ENCODE peak calls at places on chromosomes 3 and 15, in seven cellular contexts. One of them, this sample, is unnamed.

GRCh38 chr3:172090035-172090434 is 50.7 kb downstream of the FNDC3B start:
- DNase-seq in astrocyte: no peak
- DNase-seq in astrocyte of the spinal cord: no peak
- DNase-seq in dorsolateral prefrontal cortex: no peak
- DNase-seq in GM12865: no peak
- DNase-seq in natural killer cell: no peak
- DNase-seq in adrenal gland: no peak
- DNase-seq in this sample: no peak

GRCh38 chr3:14253983-14254382 is 75.4 kb downstream of the LSM3 start:
- DNase-seq in astrocyte: no peak
- DNase-seq in astrocyte of the spinal cord: no peak
- DNase-seq in dorsolateral prefrontal cortex: no peak
- DNase-seq in GM12865: no peak
- DNase-seq in natural killer cell: no peak
- DNase-seq in adrenal gland: no peak
- DNase-seq in this sample: no peak

GRCh38 chr3:172163320-172163719 is 123.9 kb downstream of the FNDC3B start:
- DNase-seq in astrocyte: no peak
- DNase-seq in astrocyte of the spinal cord: no peak
- DNase-seq in dorsolateral prefrontal cortex: no peak
- DNase-seq in GM12865: no peak
- DNase-seq in natural killer cell: no peak
- DNase-seq in adrenal gland: no peak
- DNase-seq in this sample: no peak

GRCh38 chr3:57998366-57999283 is 9.6 kb upstream of the FLNB start:
- DNase-seq in astrocyte: peak; percentile 82
- DNase-seq in astrocyte of the spinal cord: no peak
- DNase-seq in dorsolateral prefrontal cortex: no peak
- DNase-seq in GM12865: peak; percentile 37
- DNase-seq in natural killer cell: no peak
- DNase-seq in adrenal gland: no peak
- DNase-seq in this sample: no peak

GRCh38 chr3:9778102-9778501 is 8.4 kb upstream of the CAMK1 start:
- DNase-seq in astrocyte: peak; percentile 68
- DNase-seq in astrocyte of the spinal cord: peak; percentile 62
- DNase-seq in dorsolateral prefrontal cortex: no peak
- DNase-seq in GM12865: no peak
- DNase-seq in natural killer cell: no peak
- DNase-seq in adrenal gland: peak; percentile 63
- DNase-seq in this sample: peak; percentile 74

GRCh38 chr3:23928525-23928924 is 11.6 kb downstream of the RPL15 start:
- DNase-seq in astrocyte: no peak
- DNase-seq in astrocyte of the spinal cord: no peak
- DNase-seq in dorsolateral prefrontal cortex: no peak
- DNase-seq in GM12865: no peak
- DNase-seq in natural killer cell: no peak
- DNase-seq in adrenal gland: no peak
- DNase-seq in this sample: no peak

GRCh38 chr3:187293977-187294376 is 2.4 kb upstream of the MASP1 start:
- DNase-seq in astrocyte: no peak
- DNase-seq in astrocyte of the spinal cord: no peak
- DNase-seq in dorsolateral prefrontal cortex: no peak
- DNase-seq in GM12865: no peak
- DNase-seq in natural killer cell: no peak
- DNase-seq in adrenal gland: no peak
- DNase-seq in this sample: no peak

GRCh38 chr3:128568602-128569490 is 75.8 kb upstream of the GATA2 start:
- DNase-seq in astrocyte: no peak
- DNase-seq in astrocyte of the spinal cord: no peak
- DNase-seq in dorsolateral prefrontal cortex: no peak
- DNase-seq in GM12865: no peak
- DNase-seq in natural killer cell: no peak
- DNase-seq in adrenal gland: no peak
- DNase-seq in this sample: no peak

GRCh38 chr15:82647045-82647834 is at the start of gene CPEB1:
- DNase-seq in astrocyte: no peak
- DNase-seq in astrocyte of the spinal cord: peak; percentile 5
- DNase-seq in dorsolateral prefrontal cortex: peak; percentile 76
- DNase-seq in GM12865: peak; percentile 42
- DNase-seq in natural killer cell: no peak
- DNase-seq in adrenal gland: peak; percentile 70
- DNase-seq in this sample: peak; percentile 19

GRCh38 chr3:11165457-11165856 is 11.2 kb downstream of the HRH1 start:
- DNase-seq in astrocyte: no peak
- DNase-seq in astrocyte of the spinal cord: no peak
- DNase-seq in dorsolateral prefrontal cortex: no peak
- DNase-seq in GM12865: no peak
- DNase-seq in natural killer cell: no peak
- DNase-seq in adrenal gland: no peak
- DNase-seq in this sample: no peak

GRCh38 chr15:43792761-43793493 is 807 bp downstream of the SERF2 start:
- DNase-seq in astrocyte: no peak
- DNase-seq in astrocyte of the spinal cord: no peak
- DNase-seq in dorsolateral prefrontal cortex: no peak
- DNase-seq in GM12865: peak; percentile 49
- DNase-seq in natural killer cell: peak; percentile 19
- DNase-seq in adrenal gland: peak; percentile 67
- DNase-seq in this sample: peak; percentile 51
- TF ChIP-seq CTCF in astrocyte: peak; percentile 4
- TF ChIP-seq CTCF in astrocyte of the spinal cord: no peak
- TF ChIP-seq CTCF in dorsolateral prefrontal cortex: no peak
- TF ChIP-seq CTCF in GM12865: no peak
- TF ChIP-seq CTCF in natural killer cell: no peak
- TF ChIP-seq CTCF in adrenal gland: no peak
- TF ChIP-seq CTCF in this sample: peak; percentile 40

GRCh38 chr3:44918087-44918486 is 43.7 kb downstream of the TGM4 start:
- DNase-seq in astrocyte: no peak
- DNase-seq in astrocyte of the spinal cord: no peak
- DNase-seq in dorsolateral prefrontal cortex: no peak
- DNase-seq in GM12865: no peak
- DNase-seq in natural killer cell: no peak
- DNase-seq in adrenal gland: no peak
- DNase-seq in this sample: no peak

GRCh38 chr3:44918581-44918980 is 44.2 kb downstream of the TGM4 start:
- DNase-seq in astrocyte: no peak
- DNase-seq in astrocyte of the spinal cord: no peak
- DNase-seq in dorsolateral prefrontal cortex: no peak
- DNase-seq in GM12865: no peak
- DNase-seq in natural killer cell: no peak
- DNase-seq in adrenal gland: no peak
- DNase-seq in this sample: no peak

GRCh38 chr3:44913868-44914468 is 39.6 kb downstream of the TGM4 start:
- DNase-seq in astrocyte: no peak
- DNase-seq in astrocyte of the spinal cord: peak; percentile 73
- DNase-seq in dorsolateral prefrontal cortex: peak; percentile 56
- DNase-seq in GM12865: peak; percentile 67
- DNase-seq in natural killer cell: peak; percentile 59
- DNase-seq in adrenal gland: peak; percentile 64
- DNase-seq in this sample: peak; percentile 77

GRCh38 chr3:44914936-44915335 is 40.5 kb downstream of the TGM4 start:
- DNase-seq in astrocyte: no peak
- DNase-seq in astrocyte of the spinal cord: peak; percentile 14
- DNase-seq in dorsolateral prefrontal cortex: no peak
- DNase-seq in GM12865: no peak
- DNase-seq in natural killer cell: no peak
- DNase-seq in adrenal gland: peak; percentile 48
- DNase-seq in this sample: peak; percentile 44

GRCh38 chr3:44915702-44916438 is 41.5 kb downstream of the TGM4 start:
- DNase-seq in astrocyte: no peak
- DNase-seq in astrocyte of the spinal cord: peak; percentile 18
- DNase-seq in dorsolateral prefrontal cortex: no peak
- DNase-seq in GM12865: no peak
- DNase-seq in natural killer cell: no peak
- DNase-seq in adrenal gland: no peak
- DNase-seq in this sample: peak; percentile 53
- TF ChIP-seq CTCF in astrocyte: no peak
- TF ChIP-seq CTCF in astrocyte of the spinal cord: no peak
- TF ChIP-seq CTCF in dorsolateral prefrontal cortex: no peak
- TF ChIP-seq CTCF in GM12865: no peak
- TF ChIP-seq CTCF in natural killer cell: no peak
- TF ChIP-seq CTCF in adrenal gland: no peak
- TF ChIP-seq CTCF in this sample: peak; percentile 37

DNA sequence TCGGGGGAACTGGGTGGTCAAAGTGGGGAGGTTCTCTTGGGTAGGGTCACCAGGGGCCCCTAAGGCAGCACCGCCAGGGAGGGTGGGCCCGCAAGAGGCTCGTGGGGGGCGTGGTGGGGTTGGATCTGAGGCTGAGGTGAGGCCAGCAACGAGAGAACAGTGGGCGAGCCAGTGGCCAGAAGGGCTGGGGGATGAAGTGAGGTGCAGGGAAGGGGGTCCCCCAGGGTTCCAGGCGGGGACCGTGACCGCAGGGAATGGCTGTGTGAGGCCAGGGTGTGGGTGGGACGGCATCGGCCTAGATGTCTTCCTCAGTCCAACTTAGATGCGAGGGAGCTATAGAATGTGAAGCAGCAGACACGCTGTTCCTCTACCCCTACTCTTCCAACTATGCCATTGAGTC is 78.2 kb downstream of the SNRK start:
- DNase-seq in astrocyte: no peak
- DNase-seq in astrocyte of the spinal cord: no peak
- DNase-seq in dorsolateral prefrontal cortex: no peak
- DNase-seq in GM12865: no peak
- DNase-seq in natural killer cell: no peak
- DNase-seq in adrenal gland: no peak
- DNase-seq in this sample: no peak
- TF ChIP-seq CTCF in astrocyte: no peak
- TF ChIP-seq CTCF in astrocyte of the spinal cord: no peak
- TF ChIP-seq CTCF in dorsolateral prefrontal cortex: no peak
- TF ChIP-seq CTCF in GM12865: no peak
- TF ChIP-seq CTCF in natural killer cell: no peak
- TF ChIP-seq CTCF in adrenal gland: no peak
- TF ChIP-seq CTCF in this sample: no peak

GRCh38 chr15:26838742-26839460 is 28.0 kb upstream of the GABRA5 start:
- DNase-seq in astrocyte: no peak
- DNase-seq in astrocyte of the spinal cord: no peak
- DNase-seq in dorsolateral prefrontal cortex: no peak
- DNase-seq in GM12865: no peak
- DNase-seq in natural killer cell: no peak
- DNase-seq in adrenal gland: no peak
- DNase-seq in this sample: no peak
- TF ChIP-seq CTCF in astrocyte: peak; percentile 19
- TF ChIP-seq CTCF in astrocyte of the spinal cord: peak; percentile 30
- TF ChIP-seq CTCF in dorsolateral prefrontal cortex: peak; percentile 18
- TF ChIP-seq CTCF in GM12865: peak; percentile 45
- TF ChIP-seq CTCF in natural killer cell: no peak
- TF ChIP-seq CTCF in adrenal gland: no peak
- TF ChIP-seq CTCF in this sample: peak; percentile 18

DNA sequence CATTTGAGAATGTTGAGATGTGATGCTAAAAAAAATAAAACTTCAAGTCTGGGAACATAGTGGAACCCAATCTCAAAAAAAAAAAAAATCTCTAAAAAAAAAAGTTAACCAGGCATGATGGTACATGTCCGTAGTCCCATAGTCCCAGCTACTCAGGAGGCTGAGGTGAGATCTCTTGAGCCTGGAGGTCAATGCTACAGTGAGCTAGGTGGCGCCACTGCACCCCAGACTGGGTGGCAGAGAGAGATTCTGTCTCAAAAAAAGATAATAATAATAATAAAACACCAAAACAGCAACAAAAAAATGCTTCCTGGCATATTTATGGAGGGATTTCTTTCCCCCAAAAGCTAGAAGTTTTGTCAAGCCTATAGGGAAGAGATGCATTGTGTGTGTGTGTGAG is 361.6 kb downstream of the ROBO1 start:
- DNase-seq in astrocyte: no peak
- DNase-seq in astrocyte of the spinal cord: no peak
- DNase-seq in dorsolateral prefrontal cortex: no peak
- DNase-seq in GM12865: no peak
- DNase-seq in natural killer cell: no peak
- DNase-seq in adrenal gland: no peak
- DNase-seq in this sample: no peak
- TF ChIP-seq CTCF in astrocyte: no peak
- TF ChIP-seq CTCF in astrocyte of the spinal cord: peak; percentile 29
- TF ChIP-seq CTCF in dorsolateral prefrontal cortex: no peak
- TF ChIP-seq CTCF in GM12865: no peak
- TF ChIP-seq CTCF in natural killer cell: no peak
- TF ChIP-seq CTCF in adrenal gland: no peak
- TF ChIP-seq CTCF in this sample: peak; percentile 36

GRCh38 chr15:71489570-71489969 is 320.8 kb upstream of the NR2E3 start:
- DNase-seq in astrocyte: no peak
- DNase-seq in astrocyte of the spinal cord: no peak
- DNase-seq in dorsolateral prefrontal cortex: no peak
- DNase-seq in GM12865: no peak
- DNase-seq in natural killer cell: no peak
- DNase-seq in adrenal gland: no peak
- DNase-seq in this sample: no peak

GRCh38 chr15:71484080-71484479 is 326.3 kb upstream of the NR2E3 start:
- DNase-seq in astrocyte: no peak
- DNase-seq in astrocyte of the spinal cord: no peak
- DNase-seq in dorsolateral prefrontal cortex: no peak
- DNase-seq in GM12865: no peak
- DNase-seq in natural killer cell: no peak
- DNase-seq in adrenal gland: no peak
- DNase-seq in this sample: no peak

GRCh38 chr15:71480566-71480965 is 329.8 kb upstream of the NR2E3 start:
- DNase-seq in astrocyte: no peak
- DNase-seq in astrocyte of the spinal cord: no peak
- DNase-seq in dorsolateral prefrontal cortex: no peak
- DNase-seq in GM12865: no peak
- DNase-seq in natural killer cell: no peak
- DNase-seq in adrenal gland: no peak
- DNase-seq in this sample: no peak

DNA sequence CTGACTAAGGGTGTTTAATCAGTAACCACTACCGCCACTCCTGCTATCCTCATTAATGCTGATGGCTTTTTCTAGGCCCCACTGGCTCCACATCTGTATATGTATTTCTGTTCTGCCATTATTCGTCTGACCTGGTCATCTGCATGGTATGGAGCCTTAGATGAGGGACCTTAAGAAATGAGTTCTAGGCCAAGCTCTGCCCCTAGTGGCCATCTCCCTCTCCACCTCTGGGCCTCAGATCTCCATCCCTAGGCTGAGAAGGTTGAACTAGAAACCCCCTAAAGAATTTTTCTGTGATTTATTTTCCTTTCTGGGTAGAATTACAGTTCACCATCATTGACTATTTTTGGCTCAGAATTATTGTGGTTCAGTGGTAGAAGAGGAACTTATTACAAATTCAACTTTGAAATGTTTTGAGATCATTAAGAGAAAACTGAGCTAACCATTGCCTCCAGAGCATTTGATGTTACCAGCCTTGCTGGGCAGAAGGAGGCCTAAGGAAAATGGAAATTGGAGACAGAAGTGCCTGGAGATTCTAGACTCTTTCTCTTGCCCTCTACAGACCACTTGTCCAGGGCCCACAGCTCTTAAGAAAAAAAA is 325.2 kb upstream of the NR2E3 start:
- DNase-seq in astrocyte: peak; percentile 6
- DNase-seq in astrocyte of the spinal cord: peak; percentile 15
- DNase-seq in dorsolateral prefrontal cortex: no peak
- DNase-seq in GM12865: peak; percentile 45
- DNase-seq in natural killer cell: no peak
- DNase-seq in adrenal gland: no peak
- DNase-seq in this sample: no peak
- TF ChIP-seq CTCF in astrocyte: peak; percentile 19
- TF ChIP-seq CTCF in astrocyte of the spinal cord: peak; percentile 60
- TF ChIP-seq CTCF in dorsolateral prefrontal cortex: no peak
- TF ChIP-seq CTCF in GM12865: peak; percentile 63
- TF ChIP-seq CTCF in natural killer cell: no peak
- TF ChIP-seq CTCF in adrenal gland: no peak
- TF ChIP-seq CTCF in this sample: peak; percentile 64